ENCODE peak calls at places on chromosome 13, in six cellular contexts. L is fibroblast of mammary gland, M is cardiac muscle cell, Z is endothelial cell, U is colonic mucosa, S is uterus. G is an unnamed sample.

GRCh38 chr13:76853481-76853880 is 32.7 kb downstream of the KCTD12 start:
- DNase-seq in U (no peak), M (no peak), S (no peak), L (no peak), Z (no peak), G (no peak)

GRCh38 chr13:49357694-49358093 is 86.2 kb downstream of the CAB39L start:
- DNase-seq in U (no peak), S (no peak), Z (no peak), L (peak; percentile 73), M (no peak), G (peak; percentile 64)

GRCh38 chr13:41506312-41506711 is 49.0 kb downstream of the RGCC start:
- DNase-seq in L (no peak), S (no peak), U (no peak), M (no peak), Z (no peak), G (no peak)

GRCh38 chr13:90746230-90746629 is 601.3 kb upstream of the MIR17HG start:
- DNase-seq in L (no peak), M (no peak), U (no peak), S (no peak), Z (no peak), G (no peak)

GRCh38 chr13:110371550-110372465 is 64.7 kb downstream of the COL4A2 start:
- DNase-seq in Z (no peak), L (no peak), S (peak; percentile 68), U (no peak), M (no peak), G (peak; percentile 45)

GRCh38 chr13:47859129-47859528 is 141.9 kb downstream of the SUCLA2 start:
- DNase-seq in U (no peak), S (no peak), L (peak; percentile 40), M (no peak), Z (no peak), G (peak; percentile 32)

GRCh38 chr13:94704347-94705080 is 7.8 kb downstream of the SOX21 start:
- DNase-seq in M (no peak), U (no peak), Z (no peak), S (no peak), L (no peak), G (no peak)

GRCh38 chr13:112904436-112904960 is 64.5 kb upstream of the MCF2L start:
- DNase-seq in L (no peak), Z (no peak), U (no peak), S (no peak), M (no peak), G (no peak)

GRCh38 chr13:38767506-38768265 is 80.8 kb downstream of the FREM2 start:
- DNase-seq in M (peak; percentile 77), L (no peak), U (no peak), Z (no peak), S (no peak), G (no peak)

GRCh38 chr13:88526186-88526852 is 855.1 kb downstream of the SLITRK5 start:
- DNase-seq in S (no peak), U (no peak), L (no peak), Z (no peak), M (peak; percentile 3), G (no peak)

GRCh38 chr13:51995677-51996551 is 15.3 kb downstream of the ATP7B start:
- DNase-seq in Z (no peak), U (peak; percentile 63), L (no peak), M (no peak), S (no peak), G (peak; percentile 16)

GRCh38 chr13:26604784-26605183 is 47.3 kb downstream of the WASF3 start:
- DNase-seq in Z (no peak), S (peak; percentile 69), U (no peak), M (no peak), L (no peak), G (no peak)

GRCh38 chr13:30730526-30730925 is 4.8 kb upstream of the ALOX5AP start:
- DNase-seq in L (no peak), U (no peak), M (no peak), S (no peak), Z (peak; percentile 30), G (no peak)

GRCh38 chr13:55606045-55606665 is 1534.6 kb upstream of the PRR20A start:
- DNase-seq in U (no peak), L (no peak), S (no peak), Z (no peak), M (no peak), G (no peak)

GRCh38 chr13:70714993-70715392 is 606.7 kb upstream of the KLHL1 start:
- DNase-seq in L (no peak), Z (no peak), S (no peak), M (no peak), U (no peak), G (no peak)
- TF ChIP-seq CTCF in L (no peak), Z (peak; percentile 27), S (no peak), M (no peak), U (no peak), G (no peak)

GRCh38 chr13:44438234-44438579 is 64.6 kb downstream of the SERP2 start:
- DNase-seq in M (no peak), Z (no peak), U (no peak), S (no peak), L (no peak), G (no peak)
- TF ChIP-seq CTCF in M (no peak), Z (peak; percentile 69), U (no peak), S (no peak), L (no peak), G (no peak)

GRCh38 chr13:24744247-24744646 is 19.7 kb upstream of the RNF17 start:
- DNase-seq in S (no peak), U (no peak), M (no peak), L (no peak), Z (no peak), G (no peak)

GRCh38 chr13:24745861-24746617 is 17.9 kb upstream of the RNF17 start:
- DNase-seq in U (no peak), L (no peak), M (no peak), S (no peak), Z (peak; percentile 34), G (peak; percentile 5)

GRCh38 chr13:24745516-24745860 is 18.5 kb upstream of the RNF17 start:
- DNase-seq in U (no peak), Z (no peak), S (no peak), M (no peak), L (no peak), G (no peak)

GRCh38 chr13:24747248-24748151 is 16.5 kb upstream of the RNF17 start:
- DNase-seq in L (no peak), M (peak; percentile 47), Z (peak; percentile 31), S (no peak), U (no peak), G (peak; percentile 13)

GRCh38 chr13:24746618-24747247 is 17.2 kb upstream of the RNF17 start:
- DNase-seq in M (peak; percentile 57), L (no peak), U (no peak), S (no peak), Z (peak; percentile 67), G (peak; percentile 5)
- TF ChIP-seq CTCF in M (peak; percentile 37), L (no peak), U (no peak), S (no peak), Z (peak; percentile 31), G (no peak)

GRCh38 chr13:19782049-19782726 is 557 bp downstream of the PSPC1 start:
- DNase-seq in U (peak; percentile 46), M (peak; percentile 62), S (peak; percentile 47), L (peak; percentile 40), Z (peak; percentile 61), G (peak; percentile 62)
- TF ChIP-seq CTCF in U (no peak), M (no peak), S (no peak), L (no peak), Z (no peak), G (no peak)

GRCh38 chr13:44052843-44053607 is 173.3 kb downstream of the LACC1 start:
- DNase-seq in U (no peak), L (peak; percentile 32), M (peak; percentile 39), Z (peak; percentile 7), S (peak; percentile 30), G (peak; percentile 38)
- TF ChIP-seq CTCF in U (no peak), L (no peak), M (no peak), Z (no peak), S (peak; percentile 20), G (no peak)

DNA sequence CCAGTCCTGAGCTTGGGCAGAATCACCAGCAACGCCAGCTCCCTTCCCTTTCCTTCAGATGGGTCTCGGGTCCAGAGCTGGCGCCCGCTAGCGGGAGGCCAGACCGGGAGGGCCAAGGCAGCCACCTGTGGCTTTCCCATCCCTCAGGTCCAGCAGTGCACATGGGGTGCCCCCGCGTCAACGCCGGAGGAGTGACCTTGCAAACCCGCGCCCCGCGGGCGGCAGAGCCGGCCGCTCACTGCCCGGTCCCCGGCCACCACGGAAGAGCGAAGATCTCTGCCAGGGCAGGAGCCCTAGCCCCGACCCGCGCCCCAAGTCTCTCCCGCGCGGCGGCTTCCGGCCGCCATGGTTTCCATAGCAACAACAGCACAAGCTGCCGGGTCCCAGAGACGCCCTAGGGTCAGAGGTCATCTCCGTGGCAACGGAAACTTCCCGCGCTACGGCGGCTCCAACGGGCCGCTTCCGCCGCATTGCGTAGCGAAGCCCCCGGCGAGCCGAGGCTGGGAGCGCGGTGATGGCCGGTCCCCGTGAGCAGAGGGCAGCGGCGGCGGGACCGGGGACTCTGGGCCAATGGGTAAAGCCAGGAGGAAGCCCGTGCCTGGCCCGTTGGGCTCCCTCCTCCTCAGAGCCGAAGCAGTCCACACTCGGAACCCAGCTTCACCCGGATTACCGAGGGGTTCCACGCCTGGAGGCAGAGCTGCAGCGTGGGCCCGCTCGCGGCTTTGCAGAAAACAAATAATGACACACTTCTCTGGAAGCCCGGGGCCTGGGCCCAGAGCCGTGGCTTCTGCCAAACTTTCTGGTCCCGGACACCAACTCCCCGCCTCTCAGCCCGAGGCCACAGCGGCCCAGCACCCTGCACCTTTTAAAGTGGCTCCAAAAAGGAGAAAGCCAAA is 7.4 kb downstream of the FGF14 start:
- DNase-seq in L (peak; percentile 88), Z (peak; percentile 95), M (peak; percentile 93), U (peak; percentile 94), S (peak; percentile 93), G (peak; percentile 87)
- TF ChIP-seq CTCF in L (no peak), Z (no peak), M (peak; percentile 26), U (no peak), S (no peak), G (peak; percentile 31)

GRCh38 chr13:25372275-25373081 is 704 bp downstream of the ATP8A2 start:
- DNase-seq in L (no peak), S (no peak), U (no peak), M (peak; percentile 14), Z (no peak), G (no peak)
- TF ChIP-seq CTCF in L (no peak), S (no peak), U (no peak), M (no peak), Z (no peak), G (no peak)